ENCODE peak calls at places on chromosome 9, in six cellular contexts. W, P, V, H, D and N are unnamed samples.

GRCh38 chr9:76266649-76267627 is 127.3 kb downstream of the RFK start:
- DNase-seq in D (no peak), P (no peak), H (no peak), V (no peak), W (no peak), N (peak; percentile 38)

GRCh38 chr9:26413625-26414024 is 479.0 kb downstream of the CAAP1 start:
- DNase-seq in V (no peak), D (no peak), H (no peak), P (no peak), W (no peak), N (no peak)

GRCh38 chr9:122347348-122348287 is 23.2 kb upstream of the PTGS1 start:
- DNase-seq in D (peak; percentile 48), H (no peak), V (no peak), P (no peak), W (no peak), N (no peak)

GRCh38 chr9:19703702-19704101 is 85.1 kb downstream of the SLC24A2 start:
- DNase-seq in P (no peak), V (no peak), W (no peak), H (no peak), D (no peak), N (no peak)

GRCh38 chr9:34010979-34011378 is 37.7 kb downstream of the UBAP2 start:
- DNase-seq in D (peak; percentile 28), H (no peak), P (no peak), V (no peak), W (no peak), N (no peak)

GRCh38 chr9:37300620-37301368 is 121.7 kb upstream of the GRHPR start:
- DNase-seq in V (no peak), H (no peak), D (peak; percentile 47), P (no peak), W (no peak), N (no peak)

GRCh38 chr9:135513351-135513846 is 7.8 kb upstream of the LCN1 start:
- DNase-seq in D (no peak), P (no peak), W (peak; percentile 56), H (no peak), V (no peak), N (no peak)

GRCh38 chr9:89594811-89595550 is 9.8 kb upstream of the GADD45G start:
- DNase-seq in H (no peak), V (no peak), P (no peak), D (no peak), W (no peak), N (no peak)

GRCh38 chr9:21758540-21758939 is 43.9 kb upstream of the MTAP start:
- DNase-seq in W (no peak), H (no peak), D (no peak), P (no peak), V (no peak), N (no peak)

GRCh38 chr9:14348241-14349140 is 34.5 kb upstream of the NFIB start:
- DNase-seq in V (peak; percentile 30), D (peak; percentile 52), P (no peak), H (no peak), W (no peak), N (no peak)

GRCh38 chr9:82101475-82101874 is 112.9 kb downstream of the SPATA31D1 start:
- DNase-seq in V (no peak), P (no peak), W (no peak), H (no peak), D (no peak), N (no peak)

GRCh38 chr9:121075251-121076036 is 689 bp downstream of the CNTRL start:
- DNase-seq in H (no peak), W (no peak), P (no peak), D (peak; percentile 31), V (no peak), N (no peak)

GRCh38 chr9:127741831-127742434 is 6.8 kb upstream of the TOR2A start:
- DNase-seq in D (no peak), V (peak; percentile 76), P (no peak), W (no peak), H (no peak), N (peak; percentile 19)

GRCh38 chr9:115209601-115210306 is 91.8 kb upstream of the TNC start:
- DNase-seq in V (no peak), P (no peak), W (no peak), D (peak; percentile 22), H (no peak), N (no peak)

GRCh38 chr9:119020284-119020683 is 349.0 kb downstream of the BRINP1 start:
- DNase-seq in H (no peak), V (peak; percentile 23), P (no peak), D (no peak), W (no peak), N (no peak)

GRCh38 chr9:132802121-132802795 is 75.8 kb downstream of the AK8 start:
- DNase-seq in H (no peak), D (no peak), P (no peak), V (no peak), W (no peak), N (no peak)

GRCh38 chr9:127050152-127050551 is 72.3 kb downstream of the ANGPTL2 start:
- DNase-seq in W (no peak), V (no peak), P (no peak), D (no peak), H (no peak), N (no peak)

GRCh38 chr9:36891341-36891811 is 142.7 kb downstream of the PAX5 start:
- DNase-seq in W (no peak), V (no peak), P (no peak), H (no peak), D (no peak), N (no peak)

GRCh38 chr9:101235105-101235866 is 149.5 kb downstream of the BAAT start:
- DNase-seq in V (no peak), P (no peak), D (peak; percentile 5), H (no peak), W (no peak), N (no peak)

GRCh38 chr9:109653470-109653869 is 126.5 kb upstream of the PALM2AKAP2 start:
- DNase-seq in D (no peak), P (no peak), W (no peak), V (no peak), H (no peak), N (no peak)

GRCh38 chr9:14485366-14485765 is 171.4 kb upstream of the NFIB start:
- DNase-seq in V (no peak), W (no peak), P (no peak), H (no peak), D (no peak), N (no peak)

GRCh38 chr9:4980046-4980727 is 4.9 kb upstream of the JAK2 start:
- DNase-seq in P (no peak), W (no peak), H (no peak), V (no peak), D (no peak), N (no peak)

GRCh38 chr9:16090907-16091629 is 538.2 kb downstream of the CCDC171 start:
- DNase-seq in D (peak; percentile 6), V (no peak), W (no peak), H (no peak), P (no peak), N (no peak)

GRCh38 chr9:126403451-126403850 is 76.8 kb downstream of the MVB12B start:
- DNase-seq in V (no peak), H (no peak), W (no peak), P (no peak), D (no peak), N (no peak)

GRCh38 chr9:92384373-92384772 is 20.0 kb downstream of the OGN start:
- DNase-seq in P (no peak), W (no peak), D (peak; percentile 63), H (no peak), V (no peak), N (no peak)

GRCh38 chr9:94630833-94631232 is 8.5 kb downstream of the FBP1 start:
- DNase-seq in V (no peak), D (no peak), W (no peak), H (no peak), P (no peak), N (no peak)

DNA sequence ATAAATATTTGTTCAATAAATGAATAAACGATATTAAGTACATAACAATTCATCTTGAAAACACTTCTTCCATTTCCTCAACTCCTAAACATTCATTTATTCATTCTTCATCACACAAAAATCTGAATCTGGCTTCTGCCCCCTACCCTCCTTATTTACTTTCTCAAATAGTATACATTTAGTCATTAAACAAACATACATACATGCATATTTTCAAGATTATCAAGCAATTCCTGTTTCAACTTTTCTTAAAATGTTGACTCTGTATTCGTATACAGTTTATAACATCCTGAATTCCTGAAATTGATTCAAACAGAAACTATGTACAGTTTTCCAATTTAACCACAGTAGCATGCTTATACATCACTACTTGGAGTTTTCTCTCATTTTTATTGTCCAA is 129.0 kb downstream of the MUSK start:
- DNase-seq in H (no peak), P (no peak), D (peak; percentile 63), V (no peak), W (no peak), N (no peak)
- H3K4me3 ChIP-seq in H (no peak overlapping the region), P (no peak overlapping the region), D (no peak overlapping the region), V (no peak overlapping the region), W (no peak overlapping the region), N (no peak overlapping the region)

DNA sequence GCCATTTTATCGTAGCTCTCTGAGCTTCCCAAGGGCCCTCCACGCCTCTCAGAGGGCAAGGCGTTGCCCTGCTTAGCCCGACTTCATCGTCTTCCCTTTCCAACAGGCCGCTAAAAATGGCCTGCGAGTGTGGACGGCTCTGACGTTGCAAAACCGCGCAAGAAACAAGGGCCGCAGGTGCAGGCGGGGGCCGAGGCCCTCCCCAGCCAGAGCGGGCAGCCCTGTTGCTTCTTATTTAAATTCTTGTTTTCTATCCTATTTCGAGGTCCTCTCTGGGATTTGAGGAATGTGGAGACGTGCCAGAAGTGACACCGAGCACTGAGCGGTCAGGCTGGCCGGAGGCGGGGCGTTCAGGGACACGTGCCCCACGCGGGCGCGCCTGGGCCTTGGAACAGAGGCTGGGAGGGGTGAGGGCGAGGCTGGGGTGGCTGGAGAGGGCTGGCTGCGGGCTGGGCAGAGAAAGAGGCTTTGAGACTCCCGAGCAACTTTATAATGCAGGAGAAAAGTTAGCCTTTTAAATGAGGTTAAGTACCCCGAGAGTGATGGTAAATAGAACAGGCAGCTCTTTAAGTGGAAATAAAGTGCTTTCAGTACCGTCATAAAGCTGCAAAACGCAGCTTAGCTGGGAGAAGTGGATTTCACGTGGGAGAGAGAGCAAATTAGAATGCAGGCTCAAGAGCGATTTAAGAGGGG is 243.6 kb downstream of the AUH start:
- DNase-seq in W (peak; percentile 92), D (peak; percentile 83), V (peak; percentile 87), H (peak; percentile 86), P (no peak), N (peak; percentile 66)
- TF ChIP-seq CTCF in W (no peak), D (no peak), V (no peak), H (no peak), P (no peak), N (no peak)

GRCh38 chr9:137760426-137760825 is 117.2 kb upstream of the CACNA1B start:
- DNase-seq in W (no peak), H (no peak), P (no peak), V (no peak), D (peak; percentile 16), N (no peak)
- H3K4me3 ChIP-seq in W (no peak overlapping the region), H (no peak overlapping the region), P (no peak overlapping the region), V (no peak overlapping the region), D (no peak overlapping the region), N (no peak overlapping the region)

GRCh38 chr9:6440405-6440804 is 27.4 kb downstream of the UHRF2 start:
- DNase-seq in W (no peak), H (no peak), V (no peak), P (no peak), D (no peak), N (no peak)

GRCh38 chr9:6443661-6444060 is 30.7 kb downstream of the UHRF2 start:
- DNase-seq in H (no peak), P (no peak), D (peak; percentile 18), W (no peak), V (no peak), N (no peak)

GRCh38 chr9:6444108-6444507 is 31.1 kb downstream of the UHRF2 start:
- DNase-seq in W (no peak), H (no peak), V (no peak), D (no peak), P (no peak), N (no peak)

GRCh38 chr9:6439051-6439703 is 26.2 kb downstream of the UHRF2 start:
- DNase-seq in P (no peak), D (no peak), V (no peak), W (no peak), H (no peak), N (no peak)

GRCh38 chr9:6441269-6441668 is 28.3 kb downstream of the UHRF2 start:
- DNase-seq in W (no peak), D (peak; percentile 60), H (no peak), V (no peak), P (no peak), N (no peak)
- TF ChIP-seq CTCF in W (no peak), D (no peak), H (no peak), V (no peak), P (no peak), N (no peak)